ENCODE peak calls at places on chromosomes 4 and X, in seven cellular contexts. One of them, this sample, is unnamed. For H3K4me1, the result is how much of the 10 kb centered on the place peaks cover.

GRCh38 chr4:6773106-6773505 is 9.4 kb upstream of the KIAA0232 start:
- DNase-seq in GM23248: peak
- DNase-seq in cardiac muscle cell: no peak
- DNase-seq in mesendoderm: no peak
- DNase-seq in heart left ventricle: no peak
- DNase-seq in K562: no peak
- DNase-seq in suprapubic skin: no peak
- DNase-seq in this sample: no peak

GRCh38 chrX:103678199-103678993 is 8.1 kb downstream of the MORF4L2 start:
- DNase-seq in GM23248: peak
- DNase-seq in cardiac muscle cell: no peak
- DNase-seq in mesendoderm: no peak
- DNase-seq in heart left ventricle: no peak
- DNase-seq in K562: no peak
- DNase-seq in suprapubic skin: no peak
- DNase-seq in this sample: no peak

GRCh38 chrX:21885568-21885967 is 29.8 kb downstream of the YY2 start:
- DNase-seq in GM23248: no peak
- DNase-seq in cardiac muscle cell: peak
- DNase-seq in mesendoderm: peak
- DNase-seq in heart left ventricle: no peak
- DNase-seq in K562: no peak
- DNase-seq in suprapubic skin: no peak
- DNase-seq in this sample: no peak

GRCh38 chrX:30302957-30303356 is 6.2 kb downstream of the NR0B1 start:
- DNase-seq in GM23248: peak
- DNase-seq in cardiac muscle cell: no peak
- DNase-seq in mesendoderm: no peak
- DNase-seq in heart left ventricle: peak
- DNase-seq in K562: no peak
- DNase-seq in suprapubic skin: peak
- DNase-seq in this sample: no peak

GRCh38 chrX:150616179-150616862 is 47.9 kb downstream of the MTM1 start:
- DNase-seq in GM23248: no peak
- DNase-seq in cardiac muscle cell: no peak
- DNase-seq in mesendoderm: no peak
- DNase-seq in heart left ventricle: no peak
- DNase-seq in K562: no peak
- DNase-seq in suprapubic skin: no peak
- DNase-seq in this sample: no peak

GRCh38 chrX:21993265-21993664 is 38.9 kb upstream of the PHEX start:
- DNase-seq in GM23248: no peak
- DNase-seq in cardiac muscle cell: no peak
- DNase-seq in mesendoderm: no peak
- DNase-seq in heart left ventricle: peak
- DNase-seq in K562: no peak
- DNase-seq in suprapubic skin: no peak
- DNase-seq in this sample: no peak

GRCh38 chr4:40421839-40422238 is 86.7 kb downstream of the CHRNA9 start:
- DNase-seq in GM23248: no peak
- DNase-seq in cardiac muscle cell: no peak
- DNase-seq in mesendoderm: no peak
- DNase-seq in heart left ventricle: no peak
- DNase-seq in K562: no peak
- DNase-seq in suprapubic skin: no peak
- DNase-seq in this sample: no peak

GRCh38 chr4:139852612-139853269 is 187.1 kb downstream of the MGST2 start:
- DNase-seq in GM23248: no peak
- DNase-seq in cardiac muscle cell: no peak
- DNase-seq in mesendoderm: no peak
- DNase-seq in heart left ventricle: no peak
- DNase-seq in K562: no peak
- DNase-seq in suprapubic skin: no peak
- DNase-seq in this sample: no peak

GRCh38 chr4:155609455-155610059 is 57.1 kb upstream of the GUCY1A1 start:
- DNase-seq in GM23248: no peak
- DNase-seq in cardiac muscle cell: no peak
- DNase-seq in mesendoderm: no peak
- DNase-seq in heart left ventricle: no peak
- DNase-seq in K562: no peak
- DNase-seq in suprapubic skin: no peak
- DNase-seq in this sample: no peak

GRCh38 chr4:88062843-88063242 is 55.4 kb downstream of the PKD2 start:
- DNase-seq in GM23248: no peak
- DNase-seq in cardiac muscle cell: no peak
- DNase-seq in mesendoderm: no peak
- DNase-seq in heart left ventricle: no peak
- DNase-seq in K562: no peak
- DNase-seq in suprapubic skin: no peak
- DNase-seq in this sample: no peak

GRCh38 chrX:63354484-63354883 is 3.4 kb upstream of the SPIN4 start:
- DNase-seq in GM23248: no peak
- DNase-seq in cardiac muscle cell: no peak
- DNase-seq in mesendoderm: no peak
- DNase-seq in heart left ventricle: no peak
- DNase-seq in K562: no peak
- DNase-seq in suprapubic skin: no peak
- DNase-seq in this sample: no peak

DNA sequence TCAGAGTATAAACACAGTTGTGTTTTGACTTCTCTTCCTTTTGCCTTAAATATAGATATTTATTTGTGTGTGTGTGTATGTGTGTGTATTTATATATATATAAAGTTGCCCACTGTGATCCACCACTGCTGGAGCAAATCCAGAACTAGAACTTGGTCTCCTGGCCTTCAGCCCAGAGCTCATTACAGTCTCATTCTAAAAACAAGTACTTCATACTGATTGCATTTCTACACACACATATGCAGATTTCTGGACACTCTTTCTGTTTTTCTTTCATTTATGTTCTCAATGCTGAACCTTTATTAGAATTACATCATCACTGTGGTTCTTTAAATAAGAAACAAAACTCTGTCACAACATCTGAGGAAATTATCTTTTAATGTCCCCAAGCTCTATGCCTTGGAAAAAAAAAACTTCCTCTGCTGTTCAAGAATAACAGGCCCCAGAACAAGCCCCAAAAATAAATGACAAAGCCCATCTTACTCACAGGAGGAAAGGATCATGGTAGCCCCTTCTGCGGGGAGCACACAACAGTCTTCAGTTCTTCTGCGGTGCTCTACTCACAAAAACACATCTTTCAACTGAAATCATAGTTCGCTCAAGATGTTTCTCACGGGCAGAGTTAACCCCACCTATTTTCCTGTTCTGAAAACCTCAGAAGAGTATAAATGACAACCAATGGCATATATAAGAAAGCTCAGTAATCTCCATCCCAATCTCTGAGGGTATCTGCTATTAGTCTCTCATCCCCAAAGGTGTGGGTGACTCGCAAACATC is at the start of gene TXK:
- DNase-seq in GM23248: no peak
- DNase-seq in cardiac muscle cell: no peak
- DNase-seq in mesendoderm: no peak
- DNase-seq in heart left ventricle: no peak
- DNase-seq in K562: no peak
- DNase-seq in suprapubic skin: no peak
- DNase-seq in this sample: no peak
- H3K4me1 ChIP-seq in GM23248: under half
- H3K4me1 ChIP-seq in cardiac muscle cell: under half
- H3K4me1 ChIP-seq in mesendoderm: under half
- H3K4me1 ChIP-seq in heart left ventricle: under half
- H3K4me1 ChIP-seq in K562: under half
- H3K4me1 ChIP-seq in suprapubic skin: under half
- H3K4me1 ChIP-seq in this sample: under half

GRCh38 chr4:54439831-54440243 is 210.7 kb downstream of the PDGFRA start:
- DNase-seq in GM23248: peak
- DNase-seq in cardiac muscle cell: no peak
- DNase-seq in mesendoderm: no peak
- DNase-seq in heart left ventricle: peak
- DNase-seq in K562: peak
- DNase-seq in suprapubic skin: peak
- DNase-seq in this sample: no peak
- H3K27ac ChIP-seq in GM23248: no peak
- H3K27ac ChIP-seq in cardiac muscle cell: no peak
- H3K27ac ChIP-seq in mesendoderm: no peak
- H3K27ac ChIP-seq in heart left ventricle: peak
- H3K27ac ChIP-seq in K562: no peak
- H3K27ac ChIP-seq in suprapubic skin: peak
- H3K27ac ChIP-seq in this sample: no peak

GRCh38 chrX:2697741-2698294 is 6.7 kb downstream of the CD99 start:
- DNase-seq in GM23248: no peak
- DNase-seq in cardiac muscle cell: no peak
- DNase-seq in mesendoderm: no peak
- DNase-seq in heart left ventricle: no peak
- DNase-seq in K562: no peak
- DNase-seq in suprapubic skin: no peak
- DNase-seq in this sample: no peak
- H3K4me3 ChIP-seq in GM23248: peak
- H3K4me3 ChIP-seq in cardiac muscle cell: no peak
- H3K4me3 ChIP-seq in mesendoderm: no peak
- H3K4me3 ChIP-seq in heart left ventricle: no peak
- H3K4me3 ChIP-seq in K562: no peak
- H3K4me3 ChIP-seq in suprapubic skin: peak
- H3K4me3 ChIP-seq in this sample: no peak

GRCh38 chr4:3435684-3435956 is 6.1 kb upstream of the HGFAC start:
- DNase-seq in GM23248: no peak
- DNase-seq in cardiac muscle cell: no peak
- DNase-seq in mesendoderm: no peak
- DNase-seq in heart left ventricle: no peak
- DNase-seq in K562: no peak
- DNase-seq in suprapubic skin: no peak
- DNase-seq in this sample: no peak
- H3K4me1 ChIP-seq in GM23248: under half
- H3K4me1 ChIP-seq in cardiac muscle cell: under half
- H3K4me1 ChIP-seq in mesendoderm: under half
- H3K4me1 ChIP-seq in heart left ventricle: under half
- H3K4me1 ChIP-seq in K562: under half
- H3K4me1 ChIP-seq in suprapubic skin: under half
- H3K4me1 ChIP-seq in this sample: under half

GRCh38 chrX:27380163-27380845 is 82.8 kb downstream of the PPP4R3C start:
- DNase-seq in GM23248: no peak
- DNase-seq in cardiac muscle cell: no peak
- DNase-seq in mesendoderm: no peak
- DNase-seq in heart left ventricle: no peak
- DNase-seq in K562: no peak
- DNase-seq in suprapubic skin: no peak
- DNase-seq in this sample: no peak
- H3K27ac ChIP-seq in GM23248: no peak
- H3K27ac ChIP-seq in cardiac muscle cell: no peak
- H3K27ac ChIP-seq in mesendoderm: no peak
- H3K27ac ChIP-seq in heart left ventricle: no peak
- H3K27ac ChIP-seq in K562: no peak
- H3K27ac ChIP-seq in suprapubic skin: no peak
- H3K27ac ChIP-seq in this sample: no peak

GRCh38 chr4:76074468-76074867 is at the start of gene ART3:
- DNase-seq in GM23248: no peak
- DNase-seq in cardiac muscle cell: peak
- DNase-seq in mesendoderm: no peak
- DNase-seq in heart left ventricle: peak
- DNase-seq in K562: no peak
- DNase-seq in suprapubic skin: no peak
- DNase-seq in this sample: no peak
- H3K4me3 ChIP-seq in GM23248: no peak
- H3K4me3 ChIP-seq in cardiac muscle cell: no peak
- H3K4me3 ChIP-seq in mesendoderm: no peak
- H3K4me3 ChIP-seq in heart left ventricle: no peak
- H3K4me3 ChIP-seq in K562: no peak
- H3K4me3 ChIP-seq in suprapubic skin: no peak
- H3K4me3 ChIP-seq in this sample: no peak

GRCh38 chrX:65706041-65706828 is 38.8 kb downstream of the MSN start:
- DNase-seq in GM23248: peak
- DNase-seq in cardiac muscle cell: peak
- DNase-seq in mesendoderm: peak
- DNase-seq in heart left ventricle: peak
- DNase-seq in K562: no peak
- DNase-seq in suprapubic skin: no peak
- DNase-seq in this sample: no peak

GRCh38 chrX:65705439-65705838 is 38.0 kb downstream of the MSN start:
- DNase-seq in GM23248: no peak
- DNase-seq in cardiac muscle cell: no peak
- DNase-seq in mesendoderm: no peak
- DNase-seq in heart left ventricle: no peak
- DNase-seq in K562: no peak
- DNase-seq in suprapubic skin: no peak
- DNase-seq in this sample: no peak

GRCh38 chrX:65712005-65712861 is 44.8 kb downstream of the MSN start:
- DNase-seq in GM23248: no peak
- DNase-seq in cardiac muscle cell: no peak
- DNase-seq in mesendoderm: no peak
- DNase-seq in heart left ventricle: no peak
- DNase-seq in K562: no peak
- DNase-seq in suprapubic skin: no peak
- DNase-seq in this sample: no peak

GRCh38 chrX:65702956-65703355 is 35.5 kb downstream of the MSN start:
- DNase-seq in GM23248: no peak
- DNase-seq in cardiac muscle cell: no peak
- DNase-seq in mesendoderm: no peak
- DNase-seq in heart left ventricle: no peak
- DNase-seq in K562: no peak
- DNase-seq in suprapubic skin: no peak
- DNase-seq in this sample: no peak

DNA sequence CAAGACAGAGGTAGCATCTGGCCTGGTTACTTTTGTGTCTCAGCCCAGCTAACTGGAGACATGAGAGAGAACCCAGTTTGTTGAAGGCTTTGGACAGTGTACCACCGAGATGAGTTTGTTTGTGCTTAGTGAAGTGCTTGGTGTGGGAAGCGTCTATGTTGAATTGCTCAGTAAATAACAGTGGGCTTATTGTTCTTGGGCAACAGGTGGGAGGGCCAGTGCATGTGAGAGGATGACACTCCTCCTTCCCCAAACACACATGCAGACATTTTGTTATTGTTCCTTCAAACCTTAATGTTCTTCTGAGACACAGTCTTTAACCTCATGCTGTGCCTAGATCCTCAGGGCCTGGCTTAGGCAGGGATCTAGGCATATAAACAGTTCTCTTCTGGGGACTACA is 39.7 kb downstream of the MSN start:
- DNase-seq in GM23248: no peak
- DNase-seq in cardiac muscle cell: no peak
- DNase-seq in mesendoderm: no peak
- DNase-seq in heart left ventricle: no peak
- DNase-seq in K562: no peak
- DNase-seq in suprapubic skin: no peak
- DNase-seq in this sample: no peak
- H3K4me1 ChIP-seq in GM23248: under half
- H3K4me1 ChIP-seq in cardiac muscle cell: under half
- H3K4me1 ChIP-seq in mesendoderm: under half
- H3K4me1 ChIP-seq in heart left ventricle: half or more
- H3K4me1 ChIP-seq in K562: under half
- H3K4me1 ChIP-seq in suprapubic skin: under half
- H3K4me1 ChIP-seq in this sample: under half

This sample was measured in prostate gland.